ENCODE peak calls at places on chromosomes 3 and 15, in seven cellular contexts. One of them, this sample, is unnamed.

GRCh38 chr3:39260957-39261356 is 18.9 kb downstream of the CX3CR1 start:
- DNase-seq in heart left ventricle: peak; percentile 82
- DNase-seq in fibroblast of pulmonary artery: peak; percentile 94
- DNase-seq in brain microvascular endothelial cell: peak; percentile 93
- DNase-seq in kidney: peak; percentile 83
- DNase-seq in ascending aorta: peak; percentile 94
- DNase-seq in dorsolateral prefrontal cortex: peak; percentile 34
- DNase-seq in this sample: peak; percentile 79

GRCh38 chr3:9970020-9970652 is 16.5 kb downstream of the EMC3 start:
- DNase-seq in dorsolateral prefrontal cortex: no peak
- DNase-seq in ascending aorta: no peak
- DNase-seq in brain microvascular endothelial cell: peak; percentile 12
- DNase-seq in kidney: no peak
- DNase-seq in heart left ventricle: no peak
- DNase-seq in fibroblast of pulmonary artery: peak; percentile 61
- DNase-seq in this sample: peak; percentile 75

GRCh38 chr15:101156509-101157159 is 95.2 kb downstream of the CHSY1 start:
- DNase-seq in kidney: no peak
- DNase-seq in dorsolateral prefrontal cortex: no peak
- DNase-seq in brain microvascular endothelial cell: peak; percentile 78
- DNase-seq in heart left ventricle: no peak
- DNase-seq in ascending aorta: no peak
- DNase-seq in fibroblast of pulmonary artery: no peak
- DNase-seq in this sample: peak; percentile 66

GRCh38 chr15:40469776-40470390 is 901 bp upstream of the CHST14 start:
- DNase-seq in fibroblast of pulmonary artery: no peak
- DNase-seq in ascending aorta: no peak
- DNase-seq in heart left ventricle: no peak
- DNase-seq in dorsolateral prefrontal cortex: no peak
- DNase-seq in brain microvascular endothelial cell: no peak
- DNase-seq in kidney: no peak
- DNase-seq in this sample: peak; percentile 16

GRCh38 chr15:76185716-76186115 is 125.6 kb downstream of the ETFA start:
- DNase-seq in brain microvascular endothelial cell: peak; percentile 68
- DNase-seq in dorsolateral prefrontal cortex: no peak
- DNase-seq in fibroblast of pulmonary artery: peak; percentile 78
- DNase-seq in kidney: no peak
- DNase-seq in ascending aorta: no peak
- DNase-seq in heart left ventricle: no peak
- DNase-seq in this sample: peak; percentile 71

GRCh38 chr3:72187131-72187530 is 402.2 kb upstream of the PROK2 start:
- DNase-seq in kidney: no peak
- DNase-seq in dorsolateral prefrontal cortex: no peak
- DNase-seq in brain microvascular endothelial cell: no peak
- DNase-seq in heart left ventricle: no peak
- DNase-seq in ascending aorta: no peak
- DNase-seq in fibroblast of pulmonary artery: no peak
- DNase-seq in this sample: no peak

GRCh38 chr15:99103279-99103678 is 1.6 kb upstream of the SYNM start:
- DNase-seq in ascending aorta: no peak
- DNase-seq in dorsolateral prefrontal cortex: no peak
- DNase-seq in kidney: peak; percentile 43
- DNase-seq in heart left ventricle: no peak
- DNase-seq in brain microvascular endothelial cell: no peak
- DNase-seq in fibroblast of pulmonary artery: no peak
- DNase-seq in this sample: no peak

GRCh38 chr15:75397494-75397893 is 29.1 kb upstream of the MAN2C1 start:
- DNase-seq in ascending aorta: no peak
- DNase-seq in heart left ventricle: no peak
- DNase-seq in kidney: no peak
- DNase-seq in dorsolateral prefrontal cortex: no peak
- DNase-seq in brain microvascular endothelial cell: no peak
- DNase-seq in fibroblast of pulmonary artery: no peak
- DNase-seq in this sample: peak; percentile 3

GRCh38 chr3:50184242-50184978 is 7.0 kb upstream of the GNAT1 start:
- DNase-seq in brain microvascular endothelial cell: no peak
- DNase-seq in dorsolateral prefrontal cortex: no peak
- DNase-seq in ascending aorta: no peak
- DNase-seq in kidney: no peak
- DNase-seq in heart left ventricle: no peak
- DNase-seq in fibroblast of pulmonary artery: no peak
- DNase-seq in this sample: no peak

GRCh38 chr15:63322541-63322940 is 45.1 kb downstream of the APH1B start:
- DNase-seq in heart left ventricle: peak; percentile 39
- DNase-seq in ascending aorta: no peak
- DNase-seq in dorsolateral prefrontal cortex: no peak
- DNase-seq in kidney: no peak
- DNase-seq in brain microvascular endothelial cell: peak; percentile 22
- DNase-seq in fibroblast of pulmonary artery: peak; percentile 63
- DNase-seq in this sample: peak; percentile 28

GRCh38 chr15:81783586-81783985 is 262.2 kb downstream of the MEX3B start:
- DNase-seq in fibroblast of pulmonary artery: no peak
- DNase-seq in ascending aorta: no peak
- DNase-seq in dorsolateral prefrontal cortex: no peak
- DNase-seq in kidney: no peak
- DNase-seq in brain microvascular endothelial cell: no peak
- DNase-seq in heart left ventricle: no peak
- DNase-seq in this sample: no peak

GRCh38 chr15:83565553-83566159 is 88.3 kb upstream of the ADAMTSL3 start:
- DNase-seq in ascending aorta: no peak
- DNase-seq in brain microvascular endothelial cell: peak; percentile 3
- DNase-seq in kidney: no peak
- DNase-seq in dorsolateral prefrontal cortex: no peak
- DNase-seq in fibroblast of pulmonary artery: peak; percentile 46
- DNase-seq in heart left ventricle: no peak
- DNase-seq in this sample: peak; percentile 29

GRCh38 chr15:51731549-51732267 is 5.7 kb downstream of the LYSMD2 start:
- DNase-seq in fibroblast of pulmonary artery: peak; percentile 67
- DNase-seq in brain microvascular endothelial cell: peak; percentile 55
- DNase-seq in dorsolateral prefrontal cortex: no peak
- DNase-seq in ascending aorta: no peak
- DNase-seq in kidney: no peak
- DNase-seq in heart left ventricle: peak; percentile 45
- DNase-seq in this sample: peak; percentile 45

GRCh38 chr3:32460031-32460749 is 42.5 kb downstream of the CMTM6 start:
- DNase-seq in ascending aorta: no peak
- DNase-seq in brain microvascular endothelial cell: no peak
- DNase-seq in heart left ventricle: no peak
- DNase-seq in dorsolateral prefrontal cortex: no peak
- DNase-seq in kidney: no peak
- DNase-seq in fibroblast of pulmonary artery: no peak
- DNase-seq in this sample: peak; percentile 19

GRCh38 chr15:101813803-101814534 is 2.0 kb downstream of the OR4F15 start:
- DNase-seq in heart left ventricle: no peak
- DNase-seq in kidney: no peak
- DNase-seq in fibroblast of pulmonary artery: no peak
- DNase-seq in ascending aorta: no peak
- DNase-seq in brain microvascular endothelial cell: no peak
- DNase-seq in dorsolateral prefrontal cortex: no peak
- DNase-seq in this sample: no peak

GRCh38 chr3:184662192-184662591 is 49.7 kb downstream of the MAGEF1 start:
- DNase-seq in kidney: no peak
- DNase-seq in dorsolateral prefrontal cortex: no peak
- DNase-seq in heart left ventricle: no peak
- DNase-seq in ascending aorta: no peak
- DNase-seq in brain microvascular endothelial cell: no peak
- DNase-seq in fibroblast of pulmonary artery: peak; percentile 15
- DNase-seq in this sample: no peak

GRCh38 chr15:42704492-42704926 is 32.4 kb downstream of the CDAN1 start:
- DNase-seq in dorsolateral prefrontal cortex: peak; percentile 72
- DNase-seq in brain microvascular endothelial cell: peak; percentile 66
- DNase-seq in heart left ventricle: peak; percentile 51
- DNase-seq in kidney: no peak
- DNase-seq in ascending aorta: peak; percentile 84
- DNase-seq in fibroblast of pulmonary artery: peak; percentile 83
- DNase-seq in this sample: peak; percentile 60

GRCh38 chr15:74958320-74958907 is 1.8 kb upstream of the RPP25 start:
- DNase-seq in brain microvascular endothelial cell: no peak
- DNase-seq in dorsolateral prefrontal cortex: no peak
- DNase-seq in fibroblast of pulmonary artery: no peak
- DNase-seq in heart left ventricle: peak; percentile 63
- DNase-seq in kidney: peak; percentile 88
- DNase-seq in ascending aorta: peak; percentile 83
- DNase-seq in this sample: no peak

DNA sequence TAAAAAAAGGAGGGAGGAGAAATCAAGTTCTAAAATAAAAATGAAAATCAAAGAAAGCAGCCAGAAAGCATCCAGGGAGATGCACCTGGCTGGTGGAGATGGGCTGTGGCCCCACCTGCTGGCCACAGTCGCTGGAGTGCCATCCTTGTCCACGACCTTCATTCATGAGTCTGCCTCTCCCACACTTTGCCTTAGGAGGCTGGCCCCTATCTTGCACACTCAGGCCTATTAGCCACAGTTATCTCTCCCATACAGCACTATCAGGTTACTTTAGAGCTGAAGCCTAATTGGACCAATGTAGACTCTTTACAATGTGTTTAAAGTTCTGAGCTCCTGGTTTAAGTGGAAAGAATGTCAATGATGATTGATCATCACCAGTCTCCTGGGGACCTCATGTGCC is 392.0 kb upstream of the RORA start:
- DNase-seq in dorsolateral prefrontal cortex: peak; percentile 27
- DNase-seq in ascending aorta: no peak
- DNase-seq in brain microvascular endothelial cell: no peak
- DNase-seq in heart left ventricle: no peak
- DNase-seq in kidney: peak; percentile 49
- DNase-seq in fibroblast of pulmonary artery: peak; percentile 7
- DNase-seq in this sample: no peak
- TF ChIP-seq CTCF in dorsolateral prefrontal cortex: no peak
- TF ChIP-seq CTCF in ascending aorta: no peak
- TF ChIP-seq CTCF in brain microvascular endothelial cell: peak; percentile 60
- TF ChIP-seq CTCF in heart left ventricle: peak; percentile 34
- TF ChIP-seq CTCF in kidney: peak; percentile 38
- TF ChIP-seq CTCF in fibroblast of pulmonary artery: peak; percentile 33
- TF ChIP-seq CTCF in this sample: peak; percentile 45

GRCh38 chr3:46979958-46980497 is 562 bp downstream of the NBEAL2 start:
- DNase-seq in fibroblast of pulmonary artery: no peak
- DNase-seq in dorsolateral prefrontal cortex: no peak
- DNase-seq in kidney: peak; percentile 86
- DNase-seq in brain microvascular endothelial cell: no peak
- DNase-seq in heart left ventricle: no peak
- DNase-seq in ascending aorta: no peak
- DNase-seq in this sample: no peak
- H3K4me3 ChIP-seq in fibroblast of pulmonary artery: peak overlapping the region; percentile 67
- H3K4me3 ChIP-seq in dorsolateral prefrontal cortex: peak overlapping the region; percentile 70
- H3K4me3 ChIP-seq in kidney: peak overlapping the region; percentile 36
- H3K4me3 ChIP-seq in brain microvascular endothelial cell: peak overlapping the region; percentile 66
- H3K4me3 ChIP-seq in heart left ventricle: peak overlapping the region; percentile 83
- H3K4me3 ChIP-seq in ascending aorta: peak overlapping the region; percentile 92
- H3K4me3 ChIP-seq in this sample: peak overlapping the region; percentile 55

DNA sequence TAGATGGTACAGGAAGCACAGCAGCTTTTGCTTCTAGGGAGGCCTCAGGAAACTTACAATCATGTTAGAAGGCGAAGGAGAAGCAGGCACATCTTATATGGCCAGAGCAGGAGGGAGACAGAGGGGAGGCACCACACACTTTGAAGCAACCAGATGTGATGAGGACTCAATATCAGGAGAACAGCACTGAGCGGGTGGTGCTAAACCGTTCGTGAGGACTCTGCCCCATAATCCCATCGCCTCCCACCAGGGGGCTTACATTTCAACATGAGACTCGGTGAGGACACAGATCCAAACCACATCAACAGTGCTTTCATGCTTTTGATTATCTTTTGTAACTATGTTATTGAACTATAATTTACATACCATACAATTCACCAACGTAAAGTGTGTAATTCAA is 7.6 kb upstream of the TMEM44 start:
- DNase-seq in fibroblast of pulmonary artery: peak; percentile 62
- DNase-seq in dorsolateral prefrontal cortex: no peak
- DNase-seq in kidney: no peak
- DNase-seq in heart left ventricle: no peak
- DNase-seq in brain microvascular endothelial cell: no peak
- DNase-seq in ascending aorta: peak; percentile 63
- DNase-seq in this sample: peak; percentile 46
- TF ChIP-seq CTCF in fibroblast of pulmonary artery: peak; percentile 44
- TF ChIP-seq CTCF in dorsolateral prefrontal cortex: no peak
- TF ChIP-seq CTCF in kidney: no peak
- TF ChIP-seq CTCF in heart left ventricle: no peak
- TF ChIP-seq CTCF in brain microvascular endothelial cell: peak; percentile 67
- TF ChIP-seq CTCF in ascending aorta: no peak
- TF ChIP-seq CTCF in this sample: peak; percentile 47

GRCh38 chr3:146839727-146840126 is 234.6 kb upstream of the PLSCR5 start:
- DNase-seq in ascending aorta: no peak
- DNase-seq in brain microvascular endothelial cell: no peak
- DNase-seq in dorsolateral prefrontal cortex: no peak
- DNase-seq in kidney: no peak
- DNase-seq in fibroblast of pulmonary artery: no peak
- DNase-seq in heart left ventricle: no peak
- DNase-seq in this sample: no peak

GRCh38 chr3:146845361-146845760 is 240.2 kb upstream of the PLSCR5 start:
- DNase-seq in kidney: no peak
- DNase-seq in dorsolateral prefrontal cortex: no peak
- DNase-seq in heart left ventricle: no peak
- DNase-seq in brain microvascular endothelial cell: no peak
- DNase-seq in ascending aorta: no peak
- DNase-seq in fibroblast of pulmonary artery: no peak
- DNase-seq in this sample: no peak

GRCh38 chr3:146838221-146838620 is 233.1 kb upstream of the PLSCR5 start:
- DNase-seq in kidney: no peak
- DNase-seq in brain microvascular endothelial cell: no peak
- DNase-seq in heart left ventricle: no peak
- DNase-seq in ascending aorta: no peak
- DNase-seq in dorsolateral prefrontal cortex: no peak
- DNase-seq in fibroblast of pulmonary artery: no peak
- DNase-seq in this sample: no peak

GRCh38 chr3:146843476-146843875 is 238.3 kb upstream of the PLSCR5 start:
- DNase-seq in brain microvascular endothelial cell: no peak
- DNase-seq in dorsolateral prefrontal cortex: no peak
- DNase-seq in fibroblast of pulmonary artery: no peak
- DNase-seq in kidney: no peak
- DNase-seq in heart left ventricle: no peak
- DNase-seq in ascending aorta: no peak
- DNase-seq in this sample: no peak
- H3K4me3 ChIP-seq in brain microvascular endothelial cell: no peak overlapping the region
- H3K4me3 ChIP-seq in dorsolateral prefrontal cortex: no peak overlapping the region
- H3K4me3 ChIP-seq in fibroblast of pulmonary artery: no peak overlapping the region
- H3K4me3 ChIP-seq in kidney: no peak overlapping the region
- H3K4me3 ChIP-seq in heart left ventricle: no peak overlapping the region
- H3K4me3 ChIP-seq in ascending aorta: no peak overlapping the region
- H3K4me3 ChIP-seq in this sample: no peak overlapping the region

GRCh38 chr15:72907733-72908132 is 124.2 kb upstream of the ADPGK start:
- DNase-seq in fibroblast of pulmonary artery: peak; percentile 27
- DNase-seq in dorsolateral prefrontal cortex: no peak
- DNase-seq in ascending aorta: no peak
- DNase-seq in kidney: no peak
- DNase-seq in heart left ventricle: peak; percentile 50
- DNase-seq in brain microvascular endothelial cell: no peak
- DNase-seq in this sample: no peak

GRCh38 chr15:72902929-72903260 is 119.3 kb upstream of the ADPGK start:
- DNase-seq in dorsolateral prefrontal cortex: no peak
- DNase-seq in fibroblast of pulmonary artery: no peak
- DNase-seq in brain microvascular endothelial cell: no peak
- DNase-seq in heart left ventricle: no peak
- DNase-seq in kidney: no peak
- DNase-seq in ascending aorta: no peak
- DNase-seq in this sample: no peak

GRCh38 chr15:72902245-72902928 is 118.8 kb upstream of the ADPGK start:
- DNase-seq in fibroblast of pulmonary artery: peak; percentile 59
- DNase-seq in ascending aorta: peak; percentile 89
- DNase-seq in brain microvascular endothelial cell: peak; percentile 18
- DNase-seq in dorsolateral prefrontal cortex: no peak
- DNase-seq in heart left ventricle: peak; percentile 75
- DNase-seq in kidney: peak; percentile 83
- DNase-seq in this sample: peak; percentile 75
- TF ChIP-seq CTCF in fibroblast of pulmonary artery: no peak
- TF ChIP-seq CTCF in ascending aorta: no peak
- TF ChIP-seq CTCF in brain microvascular endothelial cell: no peak
- TF ChIP-seq CTCF in dorsolateral prefrontal cortex: no peak
- TF ChIP-seq CTCF in heart left ventricle: no peak
- TF ChIP-seq CTCF in kidney: no peak
- TF ChIP-seq CTCF in this sample: no peak